ENCODE peak calls at places on chromosomes 2 and 18, in five cellular contexts. B is PC-9; L is NCI-H1105; P is stimulated activated CD4-positive, alpha-beta T cell treated with anti-CD3 and anti-CD28 coated beads, Interleukin-1b, Interleukin-23, amount 100 ng/mL, for 24 hours; Q is amniotic epithelial cell. Z is an unnamed sample.

GRCh38 chr2:121356058-121356640 is 71.1 kb upstream of the TFCP2L1 start:
- DNase-seq in B (peak; percentile 72), L (peak; percentile 56), P (no peak), Q (peak; percentile 65), Z (peak; percentile 20)

GRCh38 chr2:177242136-177242987 is 22.2 kb downstream of the NFE2L2 start:
- DNase-seq in B (peak; percentile 99), L (no peak), P (no peak), Q (peak; percentile 93), Z (no peak)

GRCh38 chr2:68877079-68877772 is 6.0 kb upstream of the BMP10 start:
- DNase-seq in B (no peak), L (no peak), P (no peak), Q (no peak), Z (no peak)

GRCh38 chr2:215137741-215138340 is 585 bp downstream of the ABCA12 start:
- DNase-seq in B (peak; percentile 82), L (peak; percentile 1), P (no peak), Q (peak; percentile 32), Z (no peak)

GRCh38 chr18:46542545-46542944 is 114.5 kb downstream of the LOXHD1 start:
- DNase-seq in B (no peak), L (no peak), P (no peak), Q (no peak), Z (no peak)

GRCh38 chr2:164981217-164981990 is 26.1 kb upstream of the SLC38A11 start:
- DNase-seq in B (peak; percentile 64), L (no peak), P (no peak), Q (peak; percentile 64), Z (no peak)

GRCh38 chr2:219689676-219690628 is 62.5 kb downstream of the SLC4A3 start:
- DNase-seq in B (peak; percentile 42), L (peak; percentile 23), P (peak; percentile 5), Q (peak; percentile 71), Z (peak; percentile 15)

GRCh38 chr2:39065616-39066015 is 55.2 kb downstream of the SOS1 start:
- DNase-seq in B (no peak), L (no peak), P (no peak), Q (no peak), Z (no peak)

GRCh38 chr18:77187201-77187600 is 54.6 kb upstream of the MBP start:
- DNase-seq in B (no peak), L (no peak), P (no peak), Q (peak; percentile 21), Z (no peak)

GRCh38 chr2:236341066-236341465 is 76.9 kb upstream of the ASB18 start:
- DNase-seq in B (no peak), L (no peak), P (no peak), Q (no peak), Z (no peak)

GRCh38 chr18:75201273-75201898 is 7.6 kb downstream of the PTGR3 start:
- DNase-seq in B (no peak), L (no peak), P (no peak), Q (no peak), Z (no peak)

GRCh38 chr18:33804258-33804657 is 226.2 kb downstream of the ASXL3 start:
- DNase-seq in B (no peak), L (no peak), P (no peak), Q (peak; percentile 17), Z (no peak)

GRCh38 chr2:195575879-195576391 is 81.1 kb upstream of the SLC39A10 start:
- DNase-seq in B (peak; percentile 53), L (peak; percentile 10), P (no peak), Q (peak; percentile 80), Z (no peak)

GRCh38 chr18:28792404-28793103 is 615.6 kb upstream of the CDH2 start:
- DNase-seq in B (no peak), L (peak; percentile 21), P (no peak), Q (no peak), Z (no peak)

GRCh38 chr2:200950378-200950777 is 13.1 kb downstream of the ORC2 start:
- DNase-seq in B (no peak), L (no peak), P (no peak), Q (no peak), Z (no peak)

GRCh38 chr2:240397924-240398611 is 37.4 kb upstream of the GPC1 start:
- DNase-seq in B (no peak), L (no peak), P (no peak), Q (peak; percentile 45), Z (no peak)

GRCh38 chr2:199972088-199972626 is 16.8 kb downstream of the MAIP1 start:
- DNase-seq in B (no peak), L (no peak), P (no peak), Q (no peak), Z (no peak)

GRCh38 chr2:39158351-39158750 is 37.5 kb upstream of the SOS1 start:
- DNase-seq in B (no peak), L (no peak), P (no peak), Q (peak; percentile 28), Z (no peak)

GRCh38 chr2:189570565-189570964 is 10.0 kb downstream of the SLC40A1 start:
- DNase-seq in B (no peak), L (no peak), P (no peak), Q (peak; percentile 94), Z (no peak)

GRCh38 chr18:78601349-78601748 is 378.3 kb upstream of the SALL3 start:
- DNase-seq in B (no peak), L (no peak), P (no peak), Q (no peak), Z (no peak)

GRCh38 chr2:212863185-212863588 is 288.2 kb downstream of the IKZF2 start:
- DNase-seq in B (peak; percentile 48), L (peak; percentile 33), P (no peak), Q (peak; percentile 45), Z (peak; percentile 77)

GRCh38 chr2:61898810-61899209 is 6.7 kb upstream of the COMMD1 start:
- DNase-seq in B (no peak), L (no peak), P (no peak), Q (peak; percentile 16), Z (no peak)

GRCh38 chr2:162297925-162298552 is 20.4 kb downstream of the IFIH1 start:
- DNase-seq in B (peak; percentile 37), L (peak; percentile 53), P (peak; percentile 44), Q (peak; percentile 73), Z (no peak)

GRCh38 chr18:72588339-72588738 is 44.2 kb upstream of the CBLN2 start:
- DNase-seq in B (no peak), L (no peak), P (no peak), Q (no peak), Z (no peak)

GRCh38 chr18:25830787-25831186 is 259.6 kb downstream of the SS18 start:
- DNase-seq in B (no peak), L (no peak), P (no peak), Q (peak; percentile 73), Z (no peak)

GRCh38 chr18:48371854-48372598 is 37.2 kb downstream of the ZBTB7C start:
- DNase-seq in B (no peak), L (no peak), P (no peak), Q (no peak), Z (no peak)

GRCh38 chr2:104944495-104944894 is 90.6 kb downstream of the POU3F3 start:
- DNase-seq in B (no peak), L (no peak), P (no peak), Q (peak; percentile 1), Z (no peak)

GRCh38 chr18:44568343-44568742 is 112.3 kb upstream of the SETBP1 start:
- DNase-seq in B (no peak), L (no peak), P (no peak), Q (no peak), Z (no peak)

GRCh38 chr18:35311506-35311905 is 21.5 kb upstream of the ZSCAN30 start:
- DNase-seq in B (no peak), L (no peak), P (no peak), Q (no peak), Z (no peak)

GRCh38 chr2:1655461-1655860 is 88.9 kb downstream of the PXDN start:
- DNase-seq in B (no peak), L (no peak), P (no peak), Q (no peak), Z (no peak)

GRCh38 chr2:139622691-139623090 is 842.5 kb upstream of the NXPH2 start:
- DNase-seq in B (no peak), L (no peak), P (no peak), Q (no peak), Z (no peak)

GRCh38 chr18:58027341-58027740 is 16.7 kb upstream of the NEDD4L start:
- DNase-seq in B (no peak), L (no peak), P (no peak), Q (no peak), Z (no peak)